ENCODE peak calls at places on chromosomes 6 and 20, in seven cellular contexts. T, G, W, P, K, Y and V are unnamed samples.

GRCh38 chr6:2817778-2818443 is 23.8 kb downstream of the SERPINB1 start:
- DNase-seq in T (no peak), G (no peak), W (no peak), P (peak; percentile 63), K (peak; percentile 66), Y (no peak), V (peak; percentile 65)

GRCh38 chr20:1871807-1872455 is 23.3 kb upstream of the SIRPA start:
- DNase-seq in T (no peak), G (no peak), W (no peak), P (peak; percentile 69), K (peak; percentile 27), Y (peak; percentile 69), V (no peak)

GRCh38 chr20:31922181-31922580 is 29.7 kb downstream of the PDRG1 start:
- DNase-seq in T (no peak), G (no peak), W (no peak), P (no peak), K (no peak), Y (no peak), V (no peak)

GRCh38 chr20:53413188-53413631 is 180.4 kb downstream of the ZNF217 start:
- DNase-seq in T (peak; percentile 79), G (no peak), W (no peak), P (peak; percentile 66), K (no peak), Y (no peak), V (peak; percentile 31)

GRCh38 chr6:43050981-43051380 is 2.7 kb downstream of the CUL7 start:
- DNase-seq in T (no peak), G (no peak), W (no peak), P (no peak), K (no peak), Y (no peak), V (no peak)

GRCh38 chr6:49787176-49787575 is at the start of gene PGK2:
- DNase-seq in T (no peak), G (no peak), W (no peak), P (peak; percentile 0), K (peak; percentile 89), Y (no peak), V (no peak)

GRCh38 chr20:5510446-5510845 is 193.7 kb upstream of the PROKR2 start:
- DNase-seq in T (peak; percentile 44), G (no peak), W (no peak), P (no peak), K (no peak), Y (no peak), V (peak; percentile 14)

GRCh38 chr20:36720510-36720909 is 25.4 kb downstream of the NDRG3 start:
- DNase-seq in T (no peak), G (no peak), W (no peak), P (no peak), K (no peak), Y (peak; percentile 19), V (peak; percentile 13)

GRCh38 chr6:132198040-132198439 is 203.2 kb downstream of the MOXD1 start:
- DNase-seq in T (no peak), G (no peak), W (no peak), P (no peak), K (peak; percentile 43), Y (no peak), V (peak; percentile 48)

GRCh38 chr6:144266091-144266649 is 19.0 kb upstream of the UTRN start:
- DNase-seq in T (no peak), G (no peak), W (peak; percentile 4), P (no peak), K (peak; percentile 72), Y (no peak), V (peak; percentile 92)

GRCh38 chr20:1336699-1337387 is 7.9 kb upstream of the SDCBP2 start:
- DNase-seq in T (no peak), G (no peak), W (no peak), P (no peak), K (no peak), Y (peak; percentile 25), V (no peak)

GRCh38 chr6:160934157-160934556 is 57.4 kb upstream of the MAP3K4 start:
- DNase-seq in T (no peak), G (no peak), W (no peak), P (no peak), K (no peak), Y (no peak), V (no peak)

GRCh38 chr6:2953098-2953497 is 18.3 kb downstream of the SERPINB6 start:
- DNase-seq in T (no peak), G (no peak), W (no peak), P (no peak), K (no peak), Y (no peak), V (no peak)

GRCh38 chr6:24933868-24934401 is 1.8 kb downstream of the RIPOR2 start:
- DNase-seq in T (no peak), G (no peak), W (no peak), P (peak; percentile 13), K (peak; percentile 40), Y (no peak), V (peak; percentile 28)

GRCh38 chr20:16194961-16195360 is 378.3 kb downstream of the KIF16B start:
- DNase-seq in T (no peak), G (no peak), W (no peak), P (no peak), K (no peak), Y (no peak), V (no peak)

GRCh38 chr6:18488004-18488403 is 100.9 kb downstream of the RNF144B start:
- DNase-seq in T (no peak), G (no peak), W (no peak), P (no peak), K (no peak), Y (no peak), V (no peak)